ENCODE peak calls at places on chromosomes 12 and 14, in five cellular contexts. M is A673, R is OCI-LY7, X is pancreas, N is right lobe of liver. C is an unnamed sample. For H3K4me1, the result is how much of the 10 kb centered on the place peaks cover.

GRCh38 chr12:120882055-120882555 is 22.1 kb downstream of the SPPL3 start:
- DNase-seq in R (no peak), X (no peak), M (no peak), N (no peak), C (no peak)

GRCh38 chr12:480831-481230 is 21.1 kb downstream of the B4GALNT3 start:
- DNase-seq in N (no peak), R (no peak), M (peak), X (no peak), C (no peak)

GRCh38 chr12:115597157-115597712 is 680.3 kb downstream of the MED13L start:
- DNase-seq in R (no peak), X (no peak), N (no peak), M (no peak), C (no peak)

GRCh38 chr12:1761857-1762256 is 58.5 kb upstream of the LRTM2 start:
- DNase-seq in N (no peak), R (no peak), X (no peak), M (no peak), C (no peak)

GRCh38 chr12:93381183-93381975 is 3.7 kb downstream of the NUDT4 start:
- DNase-seq in R (no peak), X (no peak), N (no peak), M (no peak), C (no peak)

GRCh38 chr12:123991402-123991951 is 18.5 kb downstream of the ZNF664 start:
- DNase-seq in N (no peak), R (no peak), X (no peak), M (no peak), C (no peak)

GRCh38 chr12:103840881-103841689 is at the start of gene NT5DC3:
- DNase-seq in M (peak), X (peak), N (peak), R (peak), C (peak)

GRCh38 chr14:76307786-76308780 is 67.9 kb upstream of the ESRRB start:
- DNase-seq in N (no peak), R (no peak), M (no peak), X (no peak), C (no peak)

GRCh38 chr12:50188875-50189575 is 21.9 kb upstream of the CERS5 start:
- DNase-seq in X (no peak), R (peak), N (no peak), M (no peak), C (no peak)

GRCh38 chr12:82682326-82682725 is 4.4 kb upstream of the TMTC2 start:
- DNase-seq in R (no peak), X (no peak), N (no peak), M (peak), C (no peak)

GRCh38 chr12:129237881-129238280 is 384.6 kb downstream of the GLT1D1 start:
- DNase-seq in M (no peak), X (no peak), N (no peak), R (no peak), C (no peak)

GRCh38 chr12:91920740-91921139 is 224.9 kb downstream of the BTG1 start:
- DNase-seq in N (no peak), M (no peak), R (no peak), X (no peak), C (no peak)

GRCh38 chr12:94059394-94060368 is 88.7 kb upstream of the PLXNC1 start:
- DNase-seq in X (no peak), R (no peak), N (no peak), M (no peak), C (no peak)

GRCh38 chr12:6839482-6840201 is 1.1 kb upstream of the GNB3 start:
- DNase-seq in X (no peak), N (no peak), R (peak), M (no peak), C (no peak)

GRCh38 chr14:91281346-91281745 is 36.8 kb upstream of the GPR68 start:
- DNase-seq in N (no peak), M (no peak), X (peak), R (no peak), C (no peak)

GRCh38 chr14:50340945-50341344 is 28.8 kb downstream of the DMAC2L start:
- DNase-seq in X (no peak), R (peak), N (no peak), M (peak), C (no peak)

GRCh38 chr12:47818701-47819543 is 781 bp downstream of the HDAC7 start:
- DNase-seq in R (peak), N (peak), X (peak), M (no peak), C (peak)

GRCh38 chr14:20376071-20376588 is 32.7 kb downstream of the PARP2 start:
- DNase-seq in N (no peak), M (no peak), X (no peak), R (no peak), C (no peak)

GRCh38 chr12:127133675-127134335 is 1133.2 kb upstream of the TMEM132C start:
- DNase-seq in R (no peak), N (no peak), M (no peak), X (no peak), C (no peak)

GRCh38 chr12:3795096-3795799 is 42.3 kb upstream of the CRACR2A start:
- DNase-seq in R (no peak), N (peak), M (no peak), X (no peak), C (no peak)

GRCh38 chr12:3792623-3793288 is 39.8 kb upstream of the CRACR2A start:
- DNase-seq in M (no peak), N (peak), X (no peak), R (no peak), C (no peak)

GRCh38 chr12:3802721-3803120 is 49.8 kb upstream of the CRACR2A start:
- DNase-seq in N (peak), M (no peak), R (no peak), X (no peak), C (no peak)

GRCh38 chr12:3795800-3796133 is 42.9 kb upstream of the CRACR2A start:
- DNase-seq in N (no peak), R (no peak), M (no peak), X (no peak), C (no peak)

DNA sequence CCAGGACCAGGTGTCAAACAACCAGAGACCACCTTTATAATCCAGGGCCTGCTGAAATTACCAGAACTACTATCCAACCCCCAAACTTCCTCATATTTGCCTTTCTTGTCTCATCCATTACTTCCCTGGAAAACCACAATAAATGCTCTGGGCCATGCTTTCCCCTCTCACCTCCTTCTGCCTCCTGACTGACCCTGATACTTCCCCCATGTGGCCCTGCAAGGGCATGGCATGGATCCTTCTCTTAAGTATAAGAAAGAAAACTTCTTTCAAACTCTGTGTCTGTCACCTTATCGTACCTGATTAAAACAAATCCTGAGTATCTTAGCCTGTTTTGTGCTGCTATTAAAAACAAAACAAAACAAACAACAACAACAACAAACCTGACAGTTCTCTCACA is 44.7 kb upstream of the CRACR2A start:
- DNase-seq in R (no peak), X (no peak), M (no peak), N (no peak), C (no peak)
- TF ChIP-seq CTCF in R (no peak), X (no peak), M (no peak), N (no peak), C (no peak)

DNA sequence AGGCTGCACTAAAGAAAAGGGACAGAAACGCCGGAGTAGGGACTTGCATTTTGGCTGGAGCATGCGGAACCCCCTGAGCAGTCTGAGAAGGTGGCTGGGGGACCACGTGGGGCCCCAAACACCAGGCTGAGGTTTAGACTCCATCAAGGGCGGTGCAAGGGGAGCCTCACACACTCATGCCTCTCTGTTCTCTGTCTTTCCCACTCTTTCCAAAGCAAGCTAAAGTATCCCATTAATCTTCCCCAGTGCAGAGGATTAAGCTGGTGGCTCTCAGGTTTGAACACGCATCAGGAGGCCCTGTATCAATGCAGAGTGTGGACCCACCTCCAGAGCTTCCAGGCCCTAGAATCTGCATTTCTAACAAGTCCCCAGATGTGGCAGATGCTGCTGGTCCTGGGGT is 13.5 kb downstream of the CCDC197 start:
- DNase-seq in X (no peak), M (no peak), N (no peak), R (no peak), C (no peak)
- H3K4me1 ChIP-seq in X (under half), M (under half), N (under half), R (under half), C (under half)

GRCh38 chr12:55682087-55682796 is 25.5 kb downstream of the ITGA7 start:
- DNase-seq in N (no peak), M (no peak), R (no peak), X (no peak), C (no peak)
- H3K27ac ChIP-seq in N (peak), M (peak), R (no peak), X (no peak), C (peak)

DNA sequence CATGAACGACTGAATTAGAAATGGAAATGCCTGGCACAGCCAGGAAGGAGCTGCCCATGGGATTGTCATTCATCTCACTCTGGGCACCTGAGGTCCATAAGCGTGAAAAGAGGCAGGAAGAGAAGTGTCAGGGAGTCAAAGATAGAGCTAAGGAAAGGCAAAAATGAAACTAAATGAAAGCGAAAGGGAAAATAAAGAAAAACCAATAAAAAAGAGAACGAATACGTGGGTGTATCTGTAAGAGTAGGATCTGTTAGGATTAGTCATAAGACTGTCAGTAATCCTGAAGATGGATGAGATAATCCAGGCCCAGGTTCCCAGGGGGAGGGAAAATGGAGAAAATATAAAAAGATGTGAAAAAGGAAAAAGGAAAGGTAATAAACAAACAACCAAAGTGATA is 23.5 kb downstream of the MEG3 start:
- DNase-seq in M (peak), R (no peak), N (no peak), X (no peak), C (no peak)
- TF ChIP-seq CTCF in M (no peak), R (no peak), N (no peak), X (no peak), C (no peak)

GRCh38 chr12:80711866-80712265 is 4.4 kb downstream of the MYF6 start:
- DNase-seq in M (no peak), X (no peak), R (no peak), N (no peak), C (no peak)

GRCh38 chr12:80712866-80713265 is 3.8 kb upstream of the MYF5 start:
- DNase-seq in M (no peak), N (no peak), R (no peak), X (no peak), C (no peak)

GRCh38 chr12:80708535-80709328 is 1.3 kb downstream of the MYF6 start:
- DNase-seq in R (no peak), X (peak), N (no peak), M (no peak), C (no peak)

GRCh38 chr12:80709811-80710726 is 2.6 kb downstream of the MYF6 start:
- DNase-seq in R (peak), X (no peak), N (no peak), M (peak), C (no peak)

GRCh38 chr12:80710727-80711066 is 3.3 kb downstream of the MYF6 start:
- DNase-seq in R (no peak), X (no peak), N (no peak), M (no peak), C (no peak)
- H3K4me1 ChIP-seq in R (under half), X (under half), N (under half), M (under half), C (under half)

GRCh38 chr12:109963330-109963729 is 32.8 kb downstream of the GIT2 start:
- DNase-seq in X (no peak), N (no peak), R (no peak), M (no peak), C (no peak)

GRCh38 chr12:109959411-109960093 is 36.6 kb downstream of the GIT2 start:
- DNase-seq in R (no peak), M (no peak), X (no peak), N (peak), C (no peak)

GRCh38 chr12:109962388-109962787 is 33.8 kb downstream of the GIT2 start:
- DNase-seq in R (no peak), X (no peak), M (no peak), N (no peak), C (no peak)

GRCh38 chr12:109961612-109962011 is 34.6 kb downstream of the GIT2 start:
- DNase-seq in M (no peak), N (no peak), R (no peak), X (no peak), C (no peak)

DNA sequence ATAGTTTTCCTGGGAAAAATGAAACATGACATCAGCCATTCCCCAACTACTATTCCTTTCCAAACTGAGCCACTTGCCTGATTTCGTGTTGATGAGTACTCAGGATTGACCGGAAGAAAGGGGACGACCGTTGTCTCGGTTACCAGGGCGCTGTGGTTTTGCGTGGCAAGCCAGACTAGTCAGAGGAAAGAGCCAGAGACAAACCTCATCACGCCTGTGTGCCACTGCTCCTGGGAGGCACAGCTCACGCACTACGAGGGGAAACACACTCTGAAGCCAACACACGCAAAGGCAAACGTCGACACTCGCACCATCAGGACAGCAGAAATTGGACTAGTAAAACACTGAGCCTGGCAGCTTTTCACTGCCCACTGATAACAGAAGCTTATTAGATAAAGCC is 35.0 kb downstream of the GIT2 start:
- DNase-seq in R (no peak), M (no peak), X (no peak), N (no peak), C (peak)
- H3K27ac ChIP-seq in R (no peak), M (no peak), X (no peak), N (no peak), C (peak)

GRCh38 chr12:12017798-12018197 is 52.9 kb upstream of the BCL2L14 start:
- DNase-seq in X (no peak), N (no peak), M (peak), R (no peak), C (no peak)
- TF ChIP-seq CTCF in X (no peak), N (no peak), M (peak), R (peak), C (peak)